ENCODE peak calls at places on chromosomes 13 and 19, in eight cellular contexts. One of them, this sample, is unnamed.

GRCh38 chr19:10760268-10760944 is 42.5 kb downstream of the DNM2 start:
- DNase-seq in GM23338: no peak
- DNase-seq in activated naive CD8-positive, alpha-beta T cell treated with anti-CD3 and anti-CD28 coated beads, Interleukin-2, amount 50 U/mL, for 24 hours: peak; percentile 37
- DNase-seq in HTR-8/SVneo: no peak
- DNase-seq in foreskin keratinocyte: no peak
- DNase-seq in retinal pigment epithelial cell: no peak
- DNase-seq in stimulated activated naive B cell treated with anti-CD40 and anti-IgM and Interleukin-4, amounts not matched to agents 10 μg/mL and 1 μg/mL and 100 μg/mL, for 72 hours: peak; percentile 47
- DNase-seq in HS-27A: no peak
- DNase-seq in this sample: no peak

GRCh38 chr19:30666301-30666803 is 294.2 kb downstream of the ZNF536 start:
- DNase-seq in GM23338: peak; percentile 82
- DNase-seq in activated naive CD8-positive, alpha-beta T cell treated with anti-CD3 and anti-CD28 coated beads, Interleukin-2, amount 50 U/mL, for 24 hours: peak; percentile 46
- DNase-seq in HTR-8/SVneo: peak; percentile 37
- DNase-seq in foreskin keratinocyte: no peak
- DNase-seq in retinal pigment epithelial cell: no peak
- DNase-seq in stimulated activated naive B cell treated with anti-CD40 and anti-IgM and Interleukin-4, amounts not matched to agents 10 μg/mL and 1 μg/mL and 100 μg/mL, for 72 hours: peak; percentile 12
- DNase-seq in HS-27A: no peak
- DNase-seq in this sample: no peak

GRCh38 chr19:45814851-45815481 is at the start of gene RSPH6A:
- DNase-seq in GM23338: peak; percentile 68
- DNase-seq in activated naive CD8-positive, alpha-beta T cell treated with anti-CD3 and anti-CD28 coated beads, Interleukin-2, amount 50 U/mL, for 24 hours: no peak
- DNase-seq in HTR-8/SVneo: no peak
- DNase-seq in foreskin keratinocyte: no peak
- DNase-seq in retinal pigment epithelial cell: no peak
- DNase-seq in stimulated activated naive B cell treated with anti-CD40 and anti-IgM and Interleukin-4, amounts not matched to agents 10 μg/mL and 1 μg/mL and 100 μg/mL, for 72 hours: no peak
- DNase-seq in HS-27A: no peak
- DNase-seq in this sample: no peak

GRCh38 chr13:51771418-51772104 is 32.4 kb downstream of the DHRS12 start:
- DNase-seq in GM23338: no peak
- DNase-seq in activated naive CD8-positive, alpha-beta T cell treated with anti-CD3 and anti-CD28 coated beads, Interleukin-2, amount 50 U/mL, for 24 hours: no peak
- DNase-seq in HTR-8/SVneo: no peak
- DNase-seq in foreskin keratinocyte: no peak
- DNase-seq in retinal pigment epithelial cell: no peak
- DNase-seq in stimulated activated naive B cell treated with anti-CD40 and anti-IgM and Interleukin-4, amounts not matched to agents 10 μg/mL and 1 μg/mL and 100 μg/mL, for 72 hours: no peak
- DNase-seq in HS-27A: no peak
- DNase-seq in this sample: no peak

GRCh38 chr13:114264886-114265611 is 16.4 kb upstream of the UPF3A start:
- DNase-seq in GM23338: no peak
- DNase-seq in activated naive CD8-positive, alpha-beta T cell treated with anti-CD3 and anti-CD28 coated beads, Interleukin-2, amount 50 U/mL, for 24 hours: no peak
- DNase-seq in HTR-8/SVneo: peak; percentile 5
- DNase-seq in foreskin keratinocyte: no peak
- DNase-seq in retinal pigment epithelial cell: no peak
- DNase-seq in stimulated activated naive B cell treated with anti-CD40 and anti-IgM and Interleukin-4, amounts not matched to agents 10 μg/mL and 1 μg/mL and 100 μg/mL, for 72 hours: no peak
- DNase-seq in HS-27A: peak; percentile 63
- DNase-seq in this sample: peak; percentile 50

GRCh38 chr19:27794444-27795042 is 1418.4 kb downstream of the UQCRFS1 start:
- DNase-seq in GM23338: peak; percentile 69
- DNase-seq in activated naive CD8-positive, alpha-beta T cell treated with anti-CD3 and anti-CD28 coated beads, Interleukin-2, amount 50 U/mL, for 24 hours: peak; percentile 17
- DNase-seq in HTR-8/SVneo: no peak
- DNase-seq in foreskin keratinocyte: peak; percentile 11
- DNase-seq in retinal pigment epithelial cell: no peak
- DNase-seq in stimulated activated naive B cell treated with anti-CD40 and anti-IgM and Interleukin-4, amounts not matched to agents 10 μg/mL and 1 μg/mL and 100 μg/mL, for 72 hours: no peak
- DNase-seq in HS-27A: no peak
- DNase-seq in this sample: no peak

GRCh38 chr13:114235697-114236096 is 1.0 kb downstream of the CDC16 start:
- DNase-seq in GM23338: no peak
- DNase-seq in activated naive CD8-positive, alpha-beta T cell treated with anti-CD3 and anti-CD28 coated beads, Interleukin-2, amount 50 U/mL, for 24 hours: no peak
- DNase-seq in HTR-8/SVneo: no peak
- DNase-seq in foreskin keratinocyte: no peak
- DNase-seq in retinal pigment epithelial cell: no peak
- DNase-seq in stimulated activated naive B cell treated with anti-CD40 and anti-IgM and Interleukin-4, amounts not matched to agents 10 μg/mL and 1 μg/mL and 100 μg/mL, for 72 hours: no peak
- DNase-seq in HS-27A: no peak
- DNase-seq in this sample: no peak

GRCh38 chr13:61768175-61768574 is 352.5 kb upstream of the PCDH20 start:
- DNase-seq in GM23338: no peak
- DNase-seq in activated naive CD8-positive, alpha-beta T cell treated with anti-CD3 and anti-CD28 coated beads, Interleukin-2, amount 50 U/mL, for 24 hours: no peak
- DNase-seq in HTR-8/SVneo: no peak
- DNase-seq in foreskin keratinocyte: no peak
- DNase-seq in retinal pigment epithelial cell: no peak
- DNase-seq in stimulated activated naive B cell treated with anti-CD40 and anti-IgM and Interleukin-4, amounts not matched to agents 10 μg/mL and 1 μg/mL and 100 μg/mL, for 72 hours: no peak
- DNase-seq in HS-27A: no peak
- DNase-seq in this sample: no peak

GRCh38 chr19:50818859-50819472 is 4.6 kb downstream of the KLK1 start:
- DNase-seq in GM23338: no peak
- DNase-seq in activated naive CD8-positive, alpha-beta T cell treated with anti-CD3 and anti-CD28 coated beads, Interleukin-2, amount 50 U/mL, for 24 hours: no peak
- DNase-seq in HTR-8/SVneo: no peak
- DNase-seq in foreskin keratinocyte: no peak
- DNase-seq in retinal pigment epithelial cell: no peak
- DNase-seq in stimulated activated naive B cell treated with anti-CD40 and anti-IgM and Interleukin-4, amounts not matched to agents 10 μg/mL and 1 μg/mL and 100 μg/mL, for 72 hours: no peak
- DNase-seq in HS-27A: no peak
- DNase-seq in this sample: no peak

GRCh38 chr13:101700598-101700997 is 248.1 kb downstream of the ITGBL1 start:
- DNase-seq in GM23338: no peak
- DNase-seq in activated naive CD8-positive, alpha-beta T cell treated with anti-CD3 and anti-CD28 coated beads, Interleukin-2, amount 50 U/mL, for 24 hours: no peak
- DNase-seq in HTR-8/SVneo: no peak
- DNase-seq in foreskin keratinocyte: no peak
- DNase-seq in retinal pigment epithelial cell: no peak
- DNase-seq in stimulated activated naive B cell treated with anti-CD40 and anti-IgM and Interleukin-4, amounts not matched to agents 10 μg/mL and 1 μg/mL and 100 μg/mL, for 72 hours: no peak
- DNase-seq in HS-27A: no peak
- DNase-seq in this sample: no peak

GRCh38 chr13:85828094-85828684 is 29.0 kb upstream of the SLITRK6 start:
- DNase-seq in GM23338: peak; percentile 47
- DNase-seq in activated naive CD8-positive, alpha-beta T cell treated with anti-CD3 and anti-CD28 coated beads, Interleukin-2, amount 50 U/mL, for 24 hours: no peak
- DNase-seq in HTR-8/SVneo: peak; percentile 5
- DNase-seq in foreskin keratinocyte: no peak
- DNase-seq in retinal pigment epithelial cell: no peak
- DNase-seq in stimulated activated naive B cell treated with anti-CD40 and anti-IgM and Interleukin-4, amounts not matched to agents 10 μg/mL and 1 μg/mL and 100 μg/mL, for 72 hours: no peak
- DNase-seq in HS-27A: no peak
- DNase-seq in this sample: no peak

GRCh38 chr19:3163230-3163886 is 15.2 kb upstream of the S1PR4 start:
- DNase-seq in GM23338: peak; percentile 91
- DNase-seq in activated naive CD8-positive, alpha-beta T cell treated with anti-CD3 and anti-CD28 coated beads, Interleukin-2, amount 50 U/mL, for 24 hours: peak; percentile 78
- DNase-seq in HTR-8/SVneo: peak; percentile 86
- DNase-seq in foreskin keratinocyte: no peak
- DNase-seq in retinal pigment epithelial cell: no peak
- DNase-seq in stimulated activated naive B cell treated with anti-CD40 and anti-IgM and Interleukin-4, amounts not matched to agents 10 μg/mL and 1 μg/mL and 100 μg/mL, for 72 hours: peak; percentile 64
- DNase-seq in HS-27A: no peak
- DNase-seq in this sample: peak; percentile 80

GRCh38 chr13:28059214-28059613 is 41.2 kb downstream of the FLT3 start:
- DNase-seq in GM23338: peak; percentile 83
- DNase-seq in activated naive CD8-positive, alpha-beta T cell treated with anti-CD3 and anti-CD28 coated beads, Interleukin-2, amount 50 U/mL, for 24 hours: peak; percentile 60
- DNase-seq in HTR-8/SVneo: peak; percentile 22
- DNase-seq in foreskin keratinocyte: peak; percentile 7
- DNase-seq in retinal pigment epithelial cell: no peak
- DNase-seq in stimulated activated naive B cell treated with anti-CD40 and anti-IgM and Interleukin-4, amounts not matched to agents 10 μg/mL and 1 μg/mL and 100 μg/mL, for 72 hours: no peak
- DNase-seq in HS-27A: no peak
- DNase-seq in this sample: peak; percentile 37

GRCh38 chr13:99446242-99446641 is 55.0 kb upstream of the TM9SF2 start:
- DNase-seq in GM23338: peak; percentile 79
- DNase-seq in activated naive CD8-positive, alpha-beta T cell treated with anti-CD3 and anti-CD28 coated beads, Interleukin-2, amount 50 U/mL, for 24 hours: no peak
- DNase-seq in HTR-8/SVneo: no peak
- DNase-seq in foreskin keratinocyte: no peak
- DNase-seq in retinal pigment epithelial cell: no peak
- DNase-seq in stimulated activated naive B cell treated with anti-CD40 and anti-IgM and Interleukin-4, amounts not matched to agents 10 μg/mL and 1 μg/mL and 100 μg/mL, for 72 hours: no peak
- DNase-seq in HS-27A: no peak
- DNase-seq in this sample: no peak

GRCh38 chr19:31436121-31436776 is 87.0 kb upstream of the TSHZ3 start:
- DNase-seq in GM23338: no peak
- DNase-seq in activated naive CD8-positive, alpha-beta T cell treated with anti-CD3 and anti-CD28 coated beads, Interleukin-2, amount 50 U/mL, for 24 hours: no peak
- DNase-seq in HTR-8/SVneo: no peak
- DNase-seq in foreskin keratinocyte: peak; percentile 68
- DNase-seq in retinal pigment epithelial cell: no peak
- DNase-seq in stimulated activated naive B cell treated with anti-CD40 and anti-IgM and Interleukin-4, amounts not matched to agents 10 μg/mL and 1 μg/mL and 100 μg/mL, for 72 hours: no peak
- DNase-seq in HS-27A: no peak
- DNase-seq in this sample: no peak

GRCh38 chr13:68667863-68668262 is 1437.7 kb upstream of the PCDH9 start:
- DNase-seq in GM23338: no peak
- DNase-seq in activated naive CD8-positive, alpha-beta T cell treated with anti-CD3 and anti-CD28 coated beads, Interleukin-2, amount 50 U/mL, for 24 hours: no peak
- DNase-seq in HTR-8/SVneo: no peak
- DNase-seq in foreskin keratinocyte: no peak
- DNase-seq in retinal pigment epithelial cell: no peak
- DNase-seq in stimulated activated naive B cell treated with anti-CD40 and anti-IgM and Interleukin-4, amounts not matched to agents 10 μg/mL and 1 μg/mL and 100 μg/mL, for 72 hours: no peak
- DNase-seq in HS-27A: no peak
- DNase-seq in this sample: no peak

GRCh38 chr19:35673121-35673804 is 6.9 kb downstream of the UPK1A start:
- DNase-seq in GM23338: peak; percentile 84
- DNase-seq in activated naive CD8-positive, alpha-beta T cell treated with anti-CD3 and anti-CD28 coated beads, Interleukin-2, amount 50 U/mL, for 24 hours: peak; percentile 59
- DNase-seq in HTR-8/SVneo: peak; percentile 88
- DNase-seq in foreskin keratinocyte: peak; percentile 66
- DNase-seq in retinal pigment epithelial cell: no peak
- DNase-seq in stimulated activated naive B cell treated with anti-CD40 and anti-IgM and Interleukin-4, amounts not matched to agents 10 μg/mL and 1 μg/mL and 100 μg/mL, for 72 hours: peak; percentile 7
- DNase-seq in HS-27A: no peak
- DNase-seq in this sample: peak; percentile 87

GRCh38 chr13:110012102-110012739 is 225.8 kb upstream of the IRS2 start:
- DNase-seq in GM23338: no peak
- DNase-seq in activated naive CD8-positive, alpha-beta T cell treated with anti-CD3 and anti-CD28 coated beads, Interleukin-2, amount 50 U/mL, for 24 hours: no peak
- DNase-seq in HTR-8/SVneo: peak; percentile 55
- DNase-seq in foreskin keratinocyte: peak; percentile 96
- DNase-seq in retinal pigment epithelial cell: peak; percentile 93
- DNase-seq in stimulated activated naive B cell treated with anti-CD40 and anti-IgM and Interleukin-4, amounts not matched to agents 10 μg/mL and 1 μg/mL and 100 μg/mL, for 72 hours: no peak
- DNase-seq in HS-27A: peak; percentile 87
- DNase-seq in this sample: peak; percentile 68

GRCh38 chr19:18203863-18204393 is at the start of gene RAB3A:
- DNase-seq in GM23338: peak; percentile 100
- DNase-seq in activated naive CD8-positive, alpha-beta T cell treated with anti-CD3 and anti-CD28 coated beads, Interleukin-2, amount 50 U/mL, for 24 hours: peak; percentile 100
- DNase-seq in HTR-8/SVneo: peak; percentile 100
- DNase-seq in foreskin keratinocyte: peak; percentile 100
- DNase-seq in retinal pigment epithelial cell: peak; percentile 100
- DNase-seq in stimulated activated naive B cell treated with anti-CD40 and anti-IgM and Interleukin-4, amounts not matched to agents 10 μg/mL and 1 μg/mL and 100 μg/mL, for 72 hours: peak; percentile 99
- DNase-seq in HS-27A: peak; percentile 97
- DNase-seq in this sample: peak; percentile 98

GRCh38 chr19:49165111-49165750 is 7.6 kb downstream of the TRPM4 start:
- DNase-seq in GM23338: peak; percentile 29
- DNase-seq in activated naive CD8-positive, alpha-beta T cell treated with anti-CD3 and anti-CD28 coated beads, Interleukin-2, amount 50 U/mL, for 24 hours: no peak
- DNase-seq in HTR-8/SVneo: no peak
- DNase-seq in foreskin keratinocyte: no peak
- DNase-seq in retinal pigment epithelial cell: no peak
- DNase-seq in stimulated activated naive B cell treated with anti-CD40 and anti-IgM and Interleukin-4, amounts not matched to agents 10 μg/mL and 1 μg/mL and 100 μg/mL, for 72 hours: no peak
- DNase-seq in HS-27A: no peak
- DNase-seq in this sample: no peak

GRCh38 chr13:94327318-94327717 is 152.2 kb downstream of the DCT start:
- DNase-seq in GM23338: peak; percentile 30
- DNase-seq in activated naive CD8-positive, alpha-beta T cell treated with anti-CD3 and anti-CD28 coated beads, Interleukin-2, amount 50 U/mL, for 24 hours: no peak
- DNase-seq in HTR-8/SVneo: no peak
- DNase-seq in foreskin keratinocyte: no peak
- DNase-seq in retinal pigment epithelial cell: no peak
- DNase-seq in stimulated activated naive B cell treated with anti-CD40 and anti-IgM and Interleukin-4, amounts not matched to agents 10 μg/mL and 1 μg/mL and 100 μg/mL, for 72 hours: peak; percentile 40
- DNase-seq in HS-27A: no peak
- DNase-seq in this sample: no peak

GRCh38 chr19:35890113-35890650 is 10.2 kb downstream of the NFKBID start:
- DNase-seq in GM23338: no peak
- DNase-seq in activated naive CD8-positive, alpha-beta T cell treated with anti-CD3 and anti-CD28 coated beads, Interleukin-2, amount 50 U/mL, for 24 hours: no peak
- DNase-seq in HTR-8/SVneo: no peak
- DNase-seq in foreskin keratinocyte: no peak
- DNase-seq in retinal pigment epithelial cell: no peak
- DNase-seq in stimulated activated naive B cell treated with anti-CD40 and anti-IgM and Interleukin-4, amounts not matched to agents 10 μg/mL and 1 μg/mL and 100 μg/mL, for 72 hours: no peak
- DNase-seq in HS-27A: no peak
- DNase-seq in this sample: no peak

GRCh38 chr19:50016225-50016807 is 8.9 kb downstream of the VRK3 start:
- DNase-seq in GM23338: no peak
- DNase-seq in activated naive CD8-positive, alpha-beta T cell treated with anti-CD3 and anti-CD28 coated beads, Interleukin-2, amount 50 U/mL, for 24 hours: no peak
- DNase-seq in HTR-8/SVneo: no peak
- DNase-seq in foreskin keratinocyte: no peak
- DNase-seq in retinal pigment epithelial cell: no peak
- DNase-seq in stimulated activated naive B cell treated with anti-CD40 and anti-IgM and Interleukin-4, amounts not matched to agents 10 μg/mL and 1 μg/mL and 100 μg/mL, for 72 hours: no peak
- DNase-seq in HS-27A: no peak
- DNase-seq in this sample: no peak